ENCODE peak calls at places on chromosome 11, in nine cellular contexts. One of them, this sample, is unnamed.

GRCh38 chr11:105226062-105226461 is 86.5 kb upstream of the CARD18 start:
- DNase-seq in WERI-Rb-1: no peak
- DNase-seq in HCT116: no peak
- DNase-seq in heart left ventricle: no peak
- DNase-seq in K562: no peak
- DNase-seq in right lobe of liver: no peak
- DNase-seq in stomach: no peak
- DNase-seq in lung: no peak
- DNase-seq in colonic mucosa: no peak
- DNase-seq in this sample: no peak

GRCh38 chr11:119049081-119049480 is 7.9 kb downstream of the HYOU1 start:
- DNase-seq in colonic mucosa: no peak
- DNase-seq in stomach: no peak
- DNase-seq in lung: no peak
- DNase-seq in HCT116: no peak
- DNase-seq in K562: no peak
- DNase-seq in WERI-Rb-1: no peak
- DNase-seq in heart left ventricle: no peak
- DNase-seq in right lobe of liver: no peak
- DNase-seq in this sample: no peak

GRCh38 chr11:69380921-69381581 is 87.1 kb downstream of the MYEOV start:
- DNase-seq in WERI-Rb-1: no peak
- DNase-seq in colonic mucosa: no peak
- DNase-seq in stomach: peak; percentile 24
- DNase-seq in HCT116: no peak
- DNase-seq in K562: no peak
- DNase-seq in lung: no peak
- DNase-seq in right lobe of liver: peak; percentile 39
- DNase-seq in heart left ventricle: no peak
- DNase-seq in this sample: no peak

GRCh38 chr11:69594481-69594880 is 46.5 kb upstream of the CCND1 start:
- DNase-seq in heart left ventricle: no peak
- DNase-seq in lung: no peak
- DNase-seq in stomach: no peak
- DNase-seq in colonic mucosa: no peak
- DNase-seq in K562: no peak
- DNase-seq in HCT116: no peak
- DNase-seq in WERI-Rb-1: no peak
- DNase-seq in right lobe of liver: peak; percentile 7
- DNase-seq in this sample: no peak

GRCh38 chr11:114354076-114354475 is 46.2 kb downstream of the C11orf71 start:
- DNase-seq in lung: no peak
- DNase-seq in WERI-Rb-1: no peak
- DNase-seq in heart left ventricle: no peak
- DNase-seq in stomach: no peak
- DNase-seq in colonic mucosa: no peak
- DNase-seq in K562: no peak
- DNase-seq in HCT116: no peak
- DNase-seq in right lobe of liver: no peak
- DNase-seq in this sample: no peak

GRCh38 chr11:65569164-65569972 is 909 bp upstream of the ZNRD2 start:
- DNase-seq in stomach: no peak
- DNase-seq in heart left ventricle: no peak
- DNase-seq in WERI-Rb-1: no peak
- DNase-seq in lung: no peak
- DNase-seq in K562: no peak
- DNase-seq in right lobe of liver: no peak
- DNase-seq in colonic mucosa: no peak
- DNase-seq in HCT116: no peak
- DNase-seq in this sample: no peak

GRCh38 chr11:62142921-62143320 is 19.1 kb downstream of the INCENP start:
- DNase-seq in HCT116: no peak
- DNase-seq in lung: peak; percentile 37
- DNase-seq in colonic mucosa: no peak
- DNase-seq in K562: no peak
- DNase-seq in right lobe of liver: no peak
- DNase-seq in heart left ventricle: no peak
- DNase-seq in stomach: peak; percentile 22
- DNase-seq in WERI-Rb-1: no peak
- DNase-seq in this sample: no peak

GRCh38 chr11:83546371-83546770 is 260.2 kb upstream of the CCDC90B start:
- DNase-seq in WERI-Rb-1: no peak
- DNase-seq in HCT116: no peak
- DNase-seq in right lobe of liver: no peak
- DNase-seq in colonic mucosa: no peak
- DNase-seq in heart left ventricle: no peak
- DNase-seq in K562: no peak
- DNase-seq in stomach: no peak
- DNase-seq in lung: no peak
- DNase-seq in this sample: no peak

GRCh38 chr11:47254381-47254780 is 3.4 kb upstream of the NR1H3 start:
- DNase-seq in colonic mucosa: no peak
- DNase-seq in HCT116: no peak
- DNase-seq in stomach: no peak
- DNase-seq in right lobe of liver: no peak
- DNase-seq in K562: no peak
- DNase-seq in heart left ventricle: no peak
- DNase-seq in WERI-Rb-1: no peak
- DNase-seq in lung: no peak
- DNase-seq in this sample: no peak

GRCh38 chr11:69293819-69294505 is at the start of gene MYEOV:
- DNase-seq in lung: peak; percentile 61
- DNase-seq in colonic mucosa: peak; percentile 89
- DNase-seq in WERI-Rb-1: peak; percentile 34
- DNase-seq in stomach: peak; percentile 67
- DNase-seq in HCT116: peak; percentile 88
- DNase-seq in K562: peak; percentile 92
- DNase-seq in heart left ventricle: no peak
- DNase-seq in right lobe of liver: no peak
- DNase-seq in this sample: no peak

GRCh38 chr11:58573451-58574104 is 2.1 kb downstream of the LPXN start:
- DNase-seq in heart left ventricle: peak; percentile 36
- DNase-seq in lung: no peak
- DNase-seq in stomach: no peak
- DNase-seq in K562: no peak
- DNase-seq in colonic mucosa: peak; percentile 53
- DNase-seq in right lobe of liver: no peak
- DNase-seq in HCT116: no peak
- DNase-seq in WERI-Rb-1: no peak
- DNase-seq in this sample: no peak

GRCh38 chr11:62931501-62932278 is 10.5 kb upstream of the CHRM1 start:
- DNase-seq in right lobe of liver: no peak
- DNase-seq in K562: no peak
- DNase-seq in WERI-Rb-1: peak; percentile 41
- DNase-seq in colonic mucosa: no peak
- DNase-seq in heart left ventricle: no peak
- DNase-seq in HCT116: no peak
- DNase-seq in stomach: no peak
- DNase-seq in lung: no peak
- DNase-seq in this sample: no peak

GRCh38 chr11:8597182-8597581 is 3.2 kb upstream of the STK33 start:
- DNase-seq in K562: no peak
- DNase-seq in lung: no peak
- DNase-seq in HCT116: no peak
- DNase-seq in stomach: no peak
- DNase-seq in WERI-Rb-1: no peak
- DNase-seq in heart left ventricle: no peak
- DNase-seq in right lobe of liver: no peak
- DNase-seq in colonic mucosa: no peak
- DNase-seq in this sample: no peak

GRCh38 chr11:78940500-78941225 is 366.0 kb upstream of the NARS2 start:
- DNase-seq in right lobe of liver: no peak
- DNase-seq in stomach: no peak
- DNase-seq in heart left ventricle: no peak
- DNase-seq in WERI-Rb-1: peak; percentile 83
- DNase-seq in K562: no peak
- DNase-seq in colonic mucosa: no peak
- DNase-seq in lung: no peak
- DNase-seq in HCT116: no peak
- DNase-seq in this sample: no peak

GRCh38 chr11:70819022-70819421 is 420.7 kb downstream of the CTTN start:
- DNase-seq in HCT116: no peak
- DNase-seq in WERI-Rb-1: no peak
- DNase-seq in K562: no peak
- DNase-seq in heart left ventricle: no peak
- DNase-seq in right lobe of liver: no peak
- DNase-seq in stomach: no peak
- DNase-seq in colonic mucosa: no peak
- DNase-seq in lung: no peak
- DNase-seq in this sample: no peak

GRCh38 chr11:121291896-121292502 is 572 bp upstream of the SC5D start:
- DNase-seq in colonic mucosa: no peak
- DNase-seq in heart left ventricle: no peak
- DNase-seq in lung: no peak
- DNase-seq in HCT116: no peak
- DNase-seq in K562: peak; percentile 3
- DNase-seq in right lobe of liver: no peak
- DNase-seq in WERI-Rb-1: no peak
- DNase-seq in stomach: no peak
- DNase-seq in this sample: no peak

GRCh38 chr11:33701302-33701701 is 676 bp upstream of the C11orf91 start:
- DNase-seq in WERI-Rb-1: no peak
- DNase-seq in lung: no peak
- DNase-seq in colonic mucosa: no peak
- DNase-seq in HCT116: no peak
- DNase-seq in heart left ventricle: no peak
- DNase-seq in right lobe of liver: no peak
- DNase-seq in stomach: no peak
- DNase-seq in K562: no peak
- DNase-seq in this sample: no peak

GRCh38 chr11:8917157-8917820 is 6.3 kb downstream of the AKIP1 start:
- DNase-seq in HCT116: no peak
- DNase-seq in WERI-Rb-1: no peak
- DNase-seq in K562: no peak
- DNase-seq in heart left ventricle: no peak
- DNase-seq in lung: peak; percentile 59
- DNase-seq in colonic mucosa: no peak
- DNase-seq in right lobe of liver: no peak
- DNase-seq in stomach: peak; percentile 42
- DNase-seq in this sample: no peak

GRCh38 chr11:120516461-120517389 is 5.2 kb downstream of the GRIK4 start:
- DNase-seq in right lobe of liver: peak; percentile 35
- DNase-seq in K562: no peak
- DNase-seq in lung: no peak
- DNase-seq in HCT116: no peak
- DNase-seq in heart left ventricle: no peak
- DNase-seq in colonic mucosa: no peak
- DNase-seq in stomach: no peak
- DNase-seq in WERI-Rb-1: peak; percentile 91
- DNase-seq in this sample: no peak

GRCh38 chr11:6617315-6617781 is 1.9 kb downstream of the TPP1 start:
- DNase-seq in stomach: no peak
- DNase-seq in heart left ventricle: no peak
- DNase-seq in WERI-Rb-1: no peak
- DNase-seq in colonic mucosa: no peak
- DNase-seq in HCT116: no peak
- DNase-seq in right lobe of liver: no peak
- DNase-seq in lung: no peak
- DNase-seq in K562: no peak
- DNase-seq in this sample: no peak
- H3K27ac ChIP-seq in stomach: peak overlapping the region; percentile 86
- H3K27ac ChIP-seq in heart left ventricle: no peak overlapping the region
- H3K27ac ChIP-seq in WERI-Rb-1: no peak overlapping the region
- H3K27ac ChIP-seq in colonic mucosa: peak overlapping the region; percentile 75
- H3K27ac ChIP-seq in HCT116: no peak overlapping the region
- H3K27ac ChIP-seq in right lobe of liver: peak overlapping the region; percentile 97
- H3K27ac ChIP-seq in lung: peak overlapping the region; percentile 52
- H3K27ac ChIP-seq in K562: peak overlapping the region; percentile 86
- H3K27ac ChIP-seq in this sample: peak overlapping the region; percentile 63

GRCh38 chr11:129317564-129317963 is 58.1 kb upstream of the BARX2 start:
- DNase-seq in lung: no peak
- DNase-seq in HCT116: no peak
- DNase-seq in colonic mucosa: peak; percentile 42
- DNase-seq in stomach: no peak
- DNase-seq in K562: no peak
- DNase-seq in WERI-Rb-1: no peak
- DNase-seq in heart left ventricle: no peak
- DNase-seq in right lobe of liver: no peak
- DNase-seq in this sample: no peak
- H3K27ac ChIP-seq in lung: peak overlapping the region; percentile 84
- H3K27ac ChIP-seq in HCT116: no peak overlapping the region
- H3K27ac ChIP-seq in colonic mucosa: peak overlapping the region; percentile 79
- H3K27ac ChIP-seq in stomach: peak overlapping the region; percentile 37
- H3K27ac ChIP-seq in K562: no peak overlapping the region
- H3K27ac ChIP-seq in WERI-Rb-1: no peak overlapping the region
- H3K27ac ChIP-seq in heart left ventricle: no peak overlapping the region
- H3K27ac ChIP-seq in right lobe of liver: no peak overlapping the region
- H3K27ac ChIP-seq in this sample: no peak overlapping the region

GRCh38 chr11:56883590-56883989 is 105.1 kb upstream of the OR5AK2 start:
- DNase-seq in HCT116: no peak
- DNase-seq in right lobe of liver: no peak
- DNase-seq in colonic mucosa: no peak
- DNase-seq in WERI-Rb-1: no peak
- DNase-seq in stomach: no peak
- DNase-seq in heart left ventricle: no peak
- DNase-seq in K562: no peak
- DNase-seq in lung: no peak
- DNase-seq in this sample: no peak
- H3K27ac ChIP-seq in HCT116: no peak overlapping the region
- H3K27ac ChIP-seq in right lobe of liver: no peak overlapping the region
- H3K27ac ChIP-seq in colonic mucosa: peak overlapping the region; percentile 50
- H3K27ac ChIP-seq in WERI-Rb-1: no peak overlapping the region
- H3K27ac ChIP-seq in stomach: no peak overlapping the region
- H3K27ac ChIP-seq in heart left ventricle: no peak overlapping the region
- H3K27ac ChIP-seq in K562: no peak overlapping the region
- H3K27ac ChIP-seq in lung: peak overlapping the region; percentile 31
- H3K27ac ChIP-seq in this sample: no peak overlapping the region

GRCh38 chr11:67119577-67120391 is 721 bp downstream of the KDM2A start:
- DNase-seq in right lobe of liver: peak; percentile 63
- DNase-seq in heart left ventricle: peak; percentile 26
- DNase-seq in colonic mucosa: peak; percentile 61
- DNase-seq in stomach: no peak
- DNase-seq in HCT116: no peak
- DNase-seq in lung: no peak
- DNase-seq in WERI-Rb-1: no peak
- DNase-seq in K562: peak; percentile 41
- DNase-seq in this sample: peak; percentile 24

GRCh38 chr11:67118059-67118766 is 850 bp upstream of the KDM2A start:
- DNase-seq in K562: no peak
- DNase-seq in colonic mucosa: peak; percentile 46
- DNase-seq in right lobe of liver: peak; percentile 73
- DNase-seq in WERI-Rb-1: peak; percentile 60
- DNase-seq in HCT116: no peak
- DNase-seq in lung: peak; percentile 53
- DNase-seq in heart left ventricle: peak; percentile 51
- DNase-seq in stomach: peak; percentile 48
- DNase-seq in this sample: no peak

GRCh38 chr11:67118801-67119576 is at the start of gene KDM2A:
- DNase-seq in WERI-Rb-1: peak; percentile 99
- DNase-seq in HCT116: peak; percentile 96
- DNase-seq in K562: peak; percentile 99
- DNase-seq in colonic mucosa: peak; percentile 99
- DNase-seq in heart left ventricle: peak; percentile 99
- DNase-seq in lung: peak; percentile 99
- DNase-seq in stomach: peak; percentile 99
- DNase-seq in right lobe of liver: peak; percentile 100
- DNase-seq in this sample: peak; percentile 97

GRCh38 chr11:67117176-67117575 is 1.9 kb upstream of the KDM2A start:
- DNase-seq in right lobe of liver: no peak
- DNase-seq in HCT116: no peak
- DNase-seq in heart left ventricle: no peak
- DNase-seq in K562: no peak
- DNase-seq in WERI-Rb-1: no peak
- DNase-seq in lung: no peak
- DNase-seq in stomach: no peak
- DNase-seq in colonic mucosa: no peak
- DNase-seq in this sample: no peak

GRCh38 chr11:67117667-67118058 is 1.4 kb upstream of the KDM2A start:
- DNase-seq in heart left ventricle: peak; percentile 21
- DNase-seq in lung: no peak
- DNase-seq in WERI-Rb-1: peak; percentile 43
- DNase-seq in right lobe of liver: peak; percentile 64
- DNase-seq in HCT116: no peak
- DNase-seq in stomach: no peak
- DNase-seq in colonic mucosa: peak; percentile 38
- DNase-seq in K562: no peak
- DNase-seq in this sample: no peak
- H3K27ac ChIP-seq in heart left ventricle: peak overlapping the region; percentile 95
- H3K27ac ChIP-seq in lung: peak overlapping the region; percentile 100
- H3K27ac ChIP-seq in WERI-Rb-1: peak overlapping the region; percentile 90
- H3K27ac ChIP-seq in right lobe of liver: peak overlapping the region; percentile 92
- H3K27ac ChIP-seq in HCT116: no peak overlapping the region
- H3K27ac ChIP-seq in stomach: peak overlapping the region; percentile 97
- H3K27ac ChIP-seq in colonic mucosa: peak overlapping the region; percentile 96
- H3K27ac ChIP-seq in K562: no peak overlapping the region
- H3K27ac ChIP-seq in this sample: peak overlapping the region; percentile 27